ENCODE peak calls at places on chromosomes 7 and 10, in eight cellular contexts. S is lung, I is IMR-90, P is WERI-Rb-1, C is fibroblast of lung, M is left lung, E is heart left ventricle, F is heart right ventricle. V is an unnamed sample.

GRCh38 chr10:94403823-94404228 is 1.5 kb downstream of the TBC1D12 start:
- DNase-seq in C (no peak), P (no peak), F (no peak), S (no peak), I (no peak), M (no peak), E (no peak), V (no peak)

GRCh38 chr7:119096683-119097082 is 872.2 kb downstream of the ANKRD7 start:
- DNase-seq in F (no peak), P (no peak), M (no peak), C (no peak), E (no peak), I (no peak), S (no peak), V (no peak)

GRCh38 chr10:112490543-112490942 is 43.5 kb downstream of the VTI1A start:
- DNase-seq in E (peak; percentile 27), C (no peak), M (peak; percentile 47), P (no peak), S (peak; percentile 56), F (peak; percentile 26), I (peak; percentile 2), V (peak; percentile 4)

GRCh38 chr10:20551761-20552160 is 345.4 kb downstream of the NEBL start:
- DNase-seq in M (no peak), F (no peak), E (no peak), P (no peak), S (no peak), I (no peak), C (no peak), V (no peak)

GRCh38 chr10:14815681-14816080 is 22.2 kb downstream of the CDNF start:
- DNase-seq in C (peak; percentile 53), E (no peak), S (no peak), I (peak; percentile 39), F (no peak), P (no peak), M (no peak), V (peak; percentile 11)

GRCh38 chr10:79060641-79061255 is 8.0 kb upstream of the ZMIZ1 start:
- DNase-seq in E (no peak), S (no peak), I (no peak), F (no peak), P (no peak), C (no peak), M (peak; percentile 27), V (no peak)

GRCh38 chr7:79664884-79665676 is 211.6 kb upstream of the MAGI2 start:
- DNase-seq in F (peak; percentile 26), P (no peak), S (no peak), M (no peak), I (no peak), E (no peak), C (no peak), V (no peak)

GRCh38 chr10:484441-484924 is 205.0 kb downstream of the DIP2C start:
- DNase-seq in I (peak; percentile 16), S (peak; percentile 37), P (no peak), M (no peak), C (peak; percentile 62), F (no peak), E (no peak), V (peak; percentile 42)

GRCh38 chr10:46555713-46556514 is 544 bp downstream of the GPRIN2 start:
- DNase-seq in P (peak; percentile 17), C (no peak), M (peak; percentile 67), I (no peak), F (no peak), S (peak; percentile 65), E (no peak), V (no peak)

GRCh38 chr7:142581341-142581740 is 167.9 kb upstream of the PRSS1 start:
- DNase-seq in C (peak; percentile 45), P (no peak), I (no peak), S (no peak), F (no peak), E (no peak), M (peak; percentile 40), V (peak; percentile 63)

GRCh38 chr10:33263453-33263852 is 71.0 kb downstream of the NRP1 start:
- DNase-seq in E (no peak), I (peak; percentile 39), M (no peak), S (no peak), P (no peak), F (no peak), C (peak; percentile 79), V (peak; percentile 57)

GRCh38 chr7:43110790-43111362 is 1.6 kb upstream of the HECW1 start:
- DNase-seq in I (no peak), F (no peak), P (no peak), S (no peak), C (no peak), E (no peak), M (no peak), V (peak; percentile 42)

GRCh38 chr7:43113622-43114450 is 1.4 kb downstream of the HECW1 start:
- DNase-seq in E (no peak), C (no peak), M (no peak), S (no peak), F (no peak), I (no peak), P (no peak), V (peak; percentile 25)

GRCh38 chr7:43112088-43112940 is at the start of gene HECW1:
- DNase-seq in F (peak; percentile 14), M (no peak), S (no peak), P (peak; percentile 9), E (no peak), C (no peak), I (no peak), V (no peak)

GRCh38 chr7:43114451-43114765 is 2.0 kb downstream of the HECW1 start:
- DNase-seq in P (no peak), I (no peak), C (no peak), S (no peak), F (no peak), M (no peak), E (no peak), V (no peak)

GRCh38 chr7:43112941-43113621 is 634 bp downstream of the HECW1 start:
- DNase-seq in P (peak; percentile 65), S (no peak), M (peak; percentile 39), F (peak; percentile 20), E (no peak), C (peak; percentile 68), I (peak; percentile 49), V (peak; percentile 56)
- TF ChIP-seq CTCF in P (no peak), S (no peak), M (no peak), F (no peak), E (no peak), C (no peak), I (no peak), V (no peak)

DNA sequence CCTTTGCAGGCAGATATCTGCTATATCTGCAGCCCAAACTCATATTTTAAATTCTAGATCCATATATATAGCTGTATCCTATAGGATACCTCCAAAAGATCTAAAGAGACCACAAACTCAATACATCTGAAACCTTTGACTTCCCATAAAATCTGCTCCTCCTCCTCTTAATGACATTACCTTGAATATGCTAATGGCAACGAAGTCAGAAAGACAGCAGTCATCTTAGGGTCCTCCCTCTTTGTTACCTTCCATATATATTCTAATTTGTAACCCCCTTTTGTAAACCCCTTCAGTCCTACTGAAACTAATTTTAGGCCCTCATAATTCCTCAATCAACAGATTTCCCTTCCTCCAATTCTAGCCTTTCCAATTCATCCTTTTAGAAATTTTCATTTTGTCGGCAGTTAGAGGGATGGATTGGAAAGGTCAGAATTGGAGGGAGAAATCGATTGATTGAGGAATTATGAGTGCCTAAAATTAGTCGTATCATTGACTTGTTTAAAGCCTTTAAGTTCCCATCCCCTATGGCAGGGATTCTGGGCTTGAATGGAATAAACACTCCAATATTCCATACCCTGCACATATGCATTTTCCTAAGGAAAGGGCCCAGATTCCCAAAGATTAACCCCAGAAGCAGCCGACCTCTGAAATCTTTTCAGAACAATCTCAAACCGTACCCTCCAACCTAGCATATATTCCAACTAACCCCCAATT is 2.4 kb downstream of the SYPL1 start:
- DNase-seq in E (no peak), C (no peak), P (no peak), I (no peak), M (no peak), S (no peak), F (no peak), V (no peak)
- H3K4me3 ChIP-seq in E (no peak overlapping the region), C (peak overlapping the region; percentile 94), P (peak overlapping the region; percentile 87), I (no peak overlapping the region), M (peak overlapping the region; percentile 78), S (no peak overlapping the region), F (peak overlapping the region; percentile 82), V (no peak overlapping the region)

DNA sequence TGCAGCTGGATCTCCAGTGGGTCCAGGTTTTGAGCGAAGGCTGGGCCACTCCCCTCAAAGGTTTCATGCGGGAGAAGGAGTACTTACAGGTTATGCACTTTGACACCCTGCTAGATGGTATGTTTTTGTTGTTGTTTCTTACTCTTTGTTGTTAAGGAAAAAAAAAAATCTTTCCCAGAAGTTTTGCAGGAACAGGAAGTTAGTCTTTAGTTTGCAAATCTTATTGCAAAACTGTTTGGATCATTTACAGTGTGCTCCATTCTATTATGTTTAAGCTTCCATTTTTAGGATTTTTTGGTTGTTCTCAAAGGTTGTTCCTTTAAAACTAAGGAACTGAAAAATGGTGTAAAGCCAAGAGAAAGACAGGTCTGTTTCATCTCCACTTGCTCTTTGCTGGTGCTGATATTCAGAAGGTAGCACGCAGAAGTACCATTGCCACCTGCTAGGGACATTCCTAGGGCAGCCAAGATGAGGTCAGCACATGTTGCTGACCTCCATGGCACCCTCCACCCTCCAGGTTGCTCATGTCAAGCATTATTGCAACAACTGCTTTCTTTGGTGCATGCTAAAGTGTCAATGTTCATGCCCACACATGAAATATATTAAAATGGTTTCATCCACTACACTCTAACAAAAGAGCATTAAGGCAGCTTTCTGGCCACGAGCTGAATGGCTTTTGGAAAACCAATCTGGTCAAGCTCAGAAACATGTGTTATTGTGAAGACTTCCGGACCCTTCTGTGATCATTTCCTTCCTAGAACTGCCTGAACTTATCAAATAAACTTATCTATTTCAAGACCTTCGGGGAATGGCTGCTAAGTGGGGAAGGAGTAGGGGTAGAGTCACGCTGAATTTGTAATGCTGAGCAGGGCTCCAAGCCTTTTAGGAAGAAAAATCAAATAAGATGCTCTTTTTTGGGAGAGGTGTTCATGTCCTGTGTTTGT is 56.3 kb downstream of the PAPSS2 start:
- DNase-seq in S (no peak), C (no peak), P (no peak), E (no peak), M (no peak), F (no peak), I (no peak), V (no peak)
- TF ChIP-seq CTCF in S (no peak), C (no peak), P (no peak), E (no peak), M (no peak), F (no peak), I (no peak), V (no peak)

GRCh38 chr7:2893411-2893861 is 49.3 kb upstream of the GNA12 start:
- DNase-seq in E (no peak), C (no peak), F (no peak), S (no peak), M (no peak), I (no peak), P (no peak), V (no peak)
- H3K4me3 ChIP-seq in E (no peak overlapping the region), C (no peak overlapping the region), F (no peak overlapping the region), S (no peak overlapping the region), M (no peak overlapping the region), I (no peak overlapping the region), P (no peak overlapping the region), V (no peak overlapping the region)

DNA sequence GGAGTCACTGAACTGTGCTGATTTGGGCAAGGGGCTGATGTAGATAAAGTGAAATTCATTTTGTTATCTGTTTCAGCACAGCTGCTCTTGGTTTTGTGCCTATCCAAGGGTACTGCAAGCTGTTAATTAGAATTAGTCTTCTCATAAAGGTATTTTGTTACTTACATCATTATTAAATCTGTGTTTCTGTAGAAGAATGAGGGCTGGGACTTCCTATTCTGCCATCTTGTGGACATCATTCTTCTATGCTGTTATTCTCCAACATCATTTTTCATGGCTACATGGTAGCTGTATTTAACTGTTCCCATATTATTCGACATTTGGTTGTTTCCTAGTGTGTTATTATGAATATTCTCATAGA is 76.2 kb upstream of the CCDC71L start:
- DNase-seq in C (peak; percentile 45), M (no peak), F (no peak), S (no peak), E (no peak), P (no peak), I (peak; percentile 63), V (peak; percentile 67)
- TF ChIP-seq CTCF in C (peak; percentile 42), M (no peak), F (no peak), S (no peak), E (no peak), P (no peak), I (peak; percentile 63), V (peak; percentile 69)

V was measured in AG10803.